ENCODE peak calls at places on chromosomes 4 and X, in four cellular contexts. K is kidney epithelial cell, D is T follicular helper cell, G is EH. W is an unnamed sample.

GRCh38 chrX:130628522-130628921 is 226.7 kb downstream of the RBMX2 start:
- DNase-seq in K (no peak), D (no peak), G (no peak), W (no peak)

GRCh38 chrX:152445926-152446325 is 5.2 kb downstream of the GABRA3 start:
- DNase-seq in G (no peak), K (no peak), D (no peak), W (no peak)

GRCh38 chr4:47855350-47855749 is 17.5 kb upstream of the CORIN start:
- DNase-seq in D (no peak), G (peak; percentile 81), K (no peak), W (no peak)

GRCh38 chr4:182929296-182929695 is 12.1 kb upstream of the DCTD start:
- DNase-seq in K (peak; percentile 75), D (no peak), G (peak; percentile 98), W (no peak)

GRCh38 chr4:15100994-15101695 is 98.9 kb downstream of the CPEB2 start:
- DNase-seq in K (no peak), G (peak; percentile 39), D (no peak), W (no peak)

GRCh38 chr4:87532907-87533306 is 3.7 kb upstream of the SPARCL1 start:
- DNase-seq in D (no peak), G (no peak), K (no peak), W (no peak)

GRCh38 chrX:152072236-152072635 is 66.1 kb downstream of the MAGEA10 start:
- DNase-seq in G (peak; percentile 71), K (peak; percentile 67), D (no peak), W (peak; percentile 51)

GRCh38 chr4:165079476-165079875 is 25.8 kb downstream of the TRIM75 start:
- DNase-seq in D (no peak), K (peak; percentile 25), G (no peak), W (peak; percentile 16)

GRCh38 chr4:72471816-72472215 is 97.2 kb downstream of the ADAMTS3 start:
- DNase-seq in K (no peak), D (no peak), G (no peak), W (no peak)

GRCh38 chrX:42818151-42818921 is 40.4 kb upstream of the PPP1R2C start:
- DNase-seq in D (no peak), G (no peak), K (no peak), W (no peak)

W was measured in endothelial cell of umbilical vein.